ENCODE peak calls at places on chromosomes 12 and 14, in four cellular contexts. L, P, K and Z are unnamed samples. For H3K36me3 and H3K4me1, the result is how much of the 10 kb centered on the place peaks cover.

GRCh38 chr12:111057726-111058125 is 137.3 kb upstream of the MYL2 start:
- DNase-seq in K (no peak), L (no peak), P (no peak), Z (no peak)

GRCh38 chr12:11917501-11917900 is 153.2 kb upstream of the BCL2L14 start:
- DNase-seq in K (no peak), P (no peak), L (no peak), Z (no peak)

GRCh38 chr14:96662116-96662901 is 134.9 kb upstream of the VRK1 start:
- DNase-seq in K (no peak), L (no peak), P (no peak), Z (no peak)

GRCh38 chr14:49623941-49624806 is 3.6 kb downstream of the MGAT2 start:
- DNase-seq in P (no peak), L (no peak), K (no peak), Z (no peak)

GRCh38 chr12:94586589-94587259 is 63.6 kb downstream of the TMCC3 start:
- DNase-seq in P (no peak), K (no peak), L (no peak), Z (no peak)

GRCh38 chr14:30938617-30939016 is 64.3 kb downstream of the COCH start:
- DNase-seq in K (no peak), L (no peak), P (no peak), Z (no peak)

GRCh38 chr14:55921516-55921915 is 196.7 kb upstream of the PELI2 start:
- DNase-seq in P (no peak), K (no peak), L (no peak), Z (no peak)

GRCh38 chr12:11688379-11688778 is 38.9 kb downstream of the ETV6 start:
- DNase-seq in P (no peak), L (no peak), K (no peak), Z (no peak)

GRCh38 chr14:66746316-66747006 is 238.5 kb downstream of the GPHN start:
- DNase-seq in K (no peak), L (no peak), P (peak), Z (peak)

GRCh38 chr14:99537399-99537798 is 56.2 kb downstream of the CCNK start:
- DNase-seq in P (no peak), K (no peak), L (no peak), Z (no peak)

GRCh38 chr12:132561784-132562156 is 48.6 kb downstream of the LRCOL1 start:
- DNase-seq in K (no peak), P (peak), L (no peak), Z (no peak)

GRCh38 chr14:77543637-77544334 is 45.2 kb upstream of the ISM2 start:
- DNase-seq in K (no peak), L (no peak), P (no peak), Z (no peak)

GRCh38 chr12:68932123-68932700 is 759 bp downstream of the CPM start:
- DNase-seq in L (no peak), P (no peak), K (no peak), Z (no peak)

GRCh38 chr12:77493311-77493710 is 337.4 kb upstream of the NAV3 start:
- DNase-seq in L (no peak), P (no peak), K (no peak), Z (no peak)

GRCh38 chr12:78651755-78652154 is 212.8 kb upstream of the SYT1 start:
- DNase-seq in L (no peak), K (no peak), P (no peak), Z (no peak)

GRCh38 chr14:22039938-22040780 is 366.5 kb upstream of the OR4E1 start:
- DNase-seq in P (peak), K (no peak), L (no peak), Z (peak)

GRCh38 chr12:131137836-131138637 is 184.3 kb downstream of the ADGRD1 start:
- DNase-seq in K (no peak), P (no peak), L (no peak), Z (no peak)

GRCh38 chr14:51566831-51567582 is 84.7 kb upstream of the FRMD6 start:
- DNase-seq in K (no peak), P (no peak), L (no peak), Z (peak)

GRCh38 chr12:54622463-54623183 is 12.1 kb downstream of the LACRT start:
- DNase-seq in P (no peak), K (no peak), L (no peak), Z (no peak)

GRCh38 chr12:116784238-116784612 is 46.1 kb downstream of the RNFT2 start:
- DNase-seq in K (no peak), L (no peak), P (no peak), Z (no peak)

GRCh38 chr12:107518868-107519267 is 166.7 kb upstream of the PWP1 start:
- DNase-seq in K (no peak), P (no peak), L (no peak), Z (no peak)

GRCh38 chr12:64608901-64609542 is 1.3 kb upstream of the RASSF3 start:
- DNase-seq in P (peak), L (no peak), K (peak), Z (peak)

GRCh38 chr12:70645494-70646317 is 8.5 kb upstream of the PTPRB start:
- DNase-seq in P (no peak), K (no peak), L (peak), Z (no peak)

GRCh38 chr12:27685274-27685673 is 11.0 kb upstream of the REP15 start:
- DNase-seq in P (no peak), K (no peak), L (no peak), Z (no peak)
- H3K36me3 ChIP-seq in P (under half), K (under half), L (half or more), Z (under half)

GRCh38 chr12:42588308-42588836 is 1.2 kb downstream of the PRICKLE1 start:
- DNase-seq in K (no peak), P (peak), L (no peak), Z (no peak)

GRCh38 chr12:42588981-42589464 is 523 bp downstream of the PRICKLE1 start:
- DNase-seq in K (no peak), P (peak), L (peak), Z (no peak)

GRCh38 chr12:42590324-42590934 is 883 bp upstream of the PRICKLE1 start:
- DNase-seq in L (peak), P (peak), K (no peak), Z (no peak)

GRCh38 chr12:42587564-42588307 is 1.8 kb downstream of the PRICKLE1 start:
- DNase-seq in L (no peak), P (peak), K (no peak), Z (no peak)

DNA sequence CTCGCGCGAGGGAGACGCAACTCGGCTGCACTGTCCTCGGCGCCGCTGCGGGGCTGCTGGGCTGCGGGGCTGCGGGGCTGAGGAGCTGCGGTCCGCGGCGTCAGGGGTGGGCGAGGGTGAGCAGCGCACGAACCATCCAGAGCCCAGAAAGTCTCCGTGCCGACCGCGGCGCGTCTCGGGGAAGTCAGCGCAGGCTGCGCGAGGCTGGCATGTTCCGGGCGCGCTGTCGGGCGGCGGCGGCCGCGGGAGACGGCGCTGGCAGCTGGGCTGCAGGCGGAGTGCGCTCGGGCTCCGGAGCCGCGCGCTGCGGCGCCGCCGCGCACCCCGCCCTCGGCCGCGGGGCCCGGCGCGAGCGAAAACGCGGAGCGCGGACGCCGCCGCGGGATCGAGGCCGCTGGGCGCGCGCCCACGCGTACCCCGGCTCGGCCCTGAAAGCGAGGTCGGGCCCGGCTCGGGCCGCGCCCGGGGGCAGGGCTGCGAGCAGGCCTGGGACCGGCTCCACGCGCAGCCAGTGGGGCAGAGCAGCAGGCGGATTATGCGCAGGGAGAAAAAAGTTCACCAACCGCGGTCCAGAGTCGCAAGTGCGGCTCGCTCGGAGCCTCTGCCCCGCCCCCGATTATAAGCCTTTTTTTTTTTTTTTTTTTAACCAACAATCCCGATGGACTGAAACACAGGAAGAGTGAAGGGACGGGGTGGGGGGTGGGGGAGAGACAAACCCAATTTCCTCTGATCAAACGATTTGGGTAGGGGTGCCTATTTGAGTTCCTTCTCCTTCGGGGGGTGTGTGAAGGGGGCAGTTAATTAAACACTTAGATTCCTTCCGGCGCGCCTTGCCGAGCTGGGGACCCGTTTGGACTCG is at the start of gene PRICKLE1:
- DNase-seq in L (no peak), P (peak), K (no peak), Z (no peak)
- H3K4me1 ChIP-seq in L (under half), P (under half), K (under half), Z (under half)

GRCh38 chr12:2895511-2895910 is 4.8 kb downstream of the TULP3 start:
- DNase-seq in L (no peak), K (no peak), P (no peak), Z (no peak)

GRCh38 chr12:2897418-2897817 is 6.7 kb downstream of the TULP3 start:
- DNase-seq in K (no peak), L (no peak), P (no peak), Z (no peak)

GRCh38 chr12:2893007-2893406 is 2.3 kb downstream of the TULP3 start:
- DNase-seq in L (peak), P (no peak), K (no peak), Z (no peak)

GRCh38 chr12:2892246-2892645 is 1.6 kb downstream of the TULP3 start:
- DNase-seq in P (no peak), K (no peak), L (no peak), Z (no peak)

GRCh38 chr12:2894961-2895360 is 4.3 kb downstream of the TULP3 start:
- DNase-seq in K (no peak), L (no peak), P (no peak), Z (no peak)
- H3K27ac ChIP-seq in K (no peak), L (peak), P (no peak), Z (no peak)

GRCh38 chr12:47979686-47980085 is 16.3 kb downstream of the TMEM106C start:
- DNase-seq in K (no peak), L (no peak), P (no peak), Z (no peak)

GRCh38 chr12:47982311-47982710 is 18.9 kb downstream of the TMEM106C start:
- DNase-seq in P (no peak), K (no peak), L (no peak), Z (no peak)

GRCh38 chr12:47980172-47980571 is 16.8 kb downstream of the TMEM106C start:
- DNase-seq in K (no peak), P (no peak), L (no peak), Z (no peak)

GRCh38 chr12:47981496-47982260 is 18.3 kb downstream of the TMEM106C start:
- DNase-seq in L (no peak), P (no peak), K (no peak), Z (no peak)

GRCh38 chr12:47980779-47981495 is 17.5 kb downstream of the TMEM106C start:
- DNase-seq in K (no peak), P (no peak), L (no peak), Z (no peak)
- H3K36me3 ChIP-seq in K (under half), P (under half), L (under half), Z (under half)

GRCh38 chr12:102120564-102120873 is 536 bp downstream of the PARPBP start:
- DNase-seq in L (no peak), K (no peak), P (no peak), Z (no peak)
- H3K4me1 ChIP-seq in L (under half), K (under half), P (under half), Z (under half)

DNA sequence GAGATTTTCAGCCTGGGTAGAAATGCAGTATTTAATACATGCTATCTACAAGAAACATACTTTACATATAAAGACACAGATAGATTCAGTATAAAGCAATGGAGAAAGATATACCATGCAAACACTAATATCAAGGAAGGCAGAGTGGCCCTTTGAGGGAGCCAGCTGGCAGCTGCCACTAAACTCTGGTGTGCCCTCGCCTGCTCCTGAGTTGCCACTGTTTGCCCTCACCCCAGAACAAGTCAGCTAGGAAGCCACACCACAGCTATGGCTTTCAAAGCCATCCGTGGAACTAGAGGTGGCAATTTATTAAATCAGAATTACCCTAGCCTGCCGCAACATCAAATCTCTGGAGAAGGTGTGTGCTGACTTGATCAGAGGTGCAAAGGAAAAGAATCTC is 18.3 kb downstream of the PXN start:
- DNase-seq in K (no peak), P (no peak), L (no peak), Z (no peak)
- H3K27ac ChIP-seq in K (no peak), P (peak), L (peak), Z (no peak)

DNA sequence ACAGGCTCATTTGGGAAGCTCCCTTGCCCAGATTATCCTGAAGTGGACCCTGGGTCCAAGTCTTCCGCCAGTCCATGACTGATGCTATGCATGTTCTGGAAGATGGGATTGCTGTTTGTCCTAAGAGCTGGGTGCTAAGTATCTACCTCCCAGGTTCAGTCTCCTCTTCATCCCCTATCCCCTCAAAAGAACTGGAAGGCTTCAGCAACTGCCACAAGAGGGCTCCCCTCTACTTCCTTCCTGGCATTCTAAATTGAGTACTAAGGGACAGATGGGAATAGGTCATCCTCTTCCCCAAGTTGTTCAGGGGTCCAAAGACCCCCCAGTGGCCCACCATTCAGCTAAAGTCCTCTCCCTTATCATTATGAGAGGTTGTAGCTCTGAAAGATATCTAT is 9.0 kb upstream of the FKBP11 start:
- DNase-seq in K (no peak), L (no peak), P (peak), Z (no peak)
- H3K36me3 ChIP-seq in K (under half), L (half or more), P (under half), Z (under half)